ENCODE peak calls at places on chromosome 2, in six cellular contexts. P, R, H, I, N and E are unnamed samples.

GRCh38 chr2:68912732-68913131 is 40.0 kb downstream of the GKN2 start:
- DNase-seq in R (no peak), I (no peak), N (no peak), H (no peak), P (no peak), E (no peak)

GRCh38 chr2:237165405-237166276 is 80.0 kb downstream of the COPS8 start:
- DNase-seq in P (no peak), N (no peak), H (peak), I (no peak), R (peak), E (no peak)

GRCh38 chr2:85810376-85811172 is 56.8 kb downstream of the ATOH8 start:
- DNase-seq in I (no peak), N (no peak), H (no peak), P (no peak), R (no peak), E (no peak)

GRCh38 chr2:8006626-8007025 is 675.2 kb upstream of the ID2 start:
- DNase-seq in N (no peak), H (peak), P (no peak), I (no peak), R (no peak), E (no peak)

GRCh38 chr2:161243873-161244272 is 64.4 kb upstream of the PSMD14 start:
- DNase-seq in H (no peak), P (no peak), N (no peak), R (no peak), I (no peak), E (no peak)

GRCh38 chr2:230505162-230505561 is 89.2 kb downstream of the SP100 start:
- DNase-seq in H (no peak), R (no peak), P (no peak), N (no peak), I (no peak), E (no peak)

GRCh38 chr2:232942831-232943230 is 70.2 kb downstream of the NGEF start:
- DNase-seq in R (no peak), N (no peak), P (no peak), H (no peak), I (no peak), E (peak)

GRCh38 chr2:147174824-147175254 is 670.0 kb upstream of the ACVR2A start:
- DNase-seq in N (no peak), P (no peak), H (no peak), I (no peak), R (peak), E (no peak)

GRCh38 chr2:136112317-136112891 is 5.5 kb downstream of the CXCR4 start:
- DNase-seq in R (no peak), H (no peak), N (no peak), I (no peak), P (no peak), E (no peak)

GRCh38 chr2:124081154-124081771 is 56.2 kb downstream of the CNTNAP5 start:
- DNase-seq in N (no peak), I (no peak), P (no peak), R (no peak), H (no peak), E (no peak)

GRCh38 chr2:179932786-179933185 is 71.4 kb upstream of the ZNF385B start:
- DNase-seq in I (peak), P (no peak), H (no peak), N (no peak), R (no peak), E (no peak)

GRCh38 chr2:110842048-110842447 is 109.7 kb downstream of the ACOXL start:
- DNase-seq in R (no peak), P (no peak), H (no peak), I (no peak), N (no peak), E (no peak)

GRCh38 chr2:236703310-236703709 is 133.7 kb downstream of the ACKR3 start:
- DNase-seq in N (no peak), I (no peak), R (no peak), H (no peak), P (no peak), E (no peak)

GRCh38 chr2:188598551-188598950 is 306.9 kb downstream of the GULP1 start:
- DNase-seq in I (peak), R (no peak), N (no peak), H (no peak), P (no peak), E (no peak)

GRCh38 chr2:43221660-43222471 is 4.5 kb downstream of the ZFP36L2 start:
- DNase-seq in R (peak), N (peak), P (no peak), I (peak), H (peak), E (peak)

GRCh38 chr2:241950878-241951331 is 81.4 kb downstream of the RTP5 start:
- DNase-seq in P (peak), R (peak), N (peak), H (peak), I (peak), E (peak)